ENCODE peak calls at places on chromosomes 2 and 18, in four cellular contexts. Z, U, W and X are unnamed samples.

GRCh38 chr2:46540496-46541342 is 61.4 kb downstream of the TMEM247 start:
- DNase-seq in W (no peak), Z (no peak), U (no peak), X (no peak)

GRCh38 chr2:231540017-231540416 is 9.8 kb upstream of the NMUR1 start:
- DNase-seq in Z (no peak), W (no peak), U (no peak), X (no peak)

GRCh38 chr2:196987654-196988364 is 61.3 kb upstream of the PGAP1 start:
- DNase-seq in W (peak; percentile 15), Z (no peak), U (peak; percentile 38), X (no peak)

GRCh38 chr2:910698-911097 is 40.0 kb upstream of the SNTG2 start:
- DNase-seq in Z (no peak), W (no peak), U (no peak), X (no peak)

GRCh38 chr18:13437034-13437433 is 218.5 kb downstream of the LDLRAD4 start:
- DNase-seq in U (no peak), Z (no peak), W (no peak), X (no peak)

GRCh38 chr2:10526281-10526680 is 78.2 kb upstream of the ODC1 start:
- DNase-seq in Z (no peak), W (no peak), U (no peak), X (no peak)

GRCh38 chr2:30957591-30957990 is 150.3 kb upstream of the CAPN13 start:
- DNase-seq in U (no peak), W (no peak), Z (no peak), X (no peak)

GRCh38 chr2:237156131-237156856 is 70.6 kb downstream of the COPS8 start:
- DNase-seq in W (no peak), U (peak; percentile 37), Z (no peak), X (no peak)

GRCh38 chr2:238247002-238247822 is 7.4 kb upstream of the HES6 start:
- DNase-seq in W (no peak), Z (no peak), U (no peak), X (no peak)

GRCh38 chr2:239763433-239764097 is 261.6 kb downstream of the NDUFA10 start:
- DNase-seq in U (no peak), W (no peak), Z (no peak), X (peak; percentile 33)

GRCh38 chr2:145906356-145906755 is 1386.4 kb upstream of the ZEB2 start:
- DNase-seq in W (no peak), U (no peak), Z (no peak), X (peak; percentile 16)

GRCh38 chr2:33059452-33060156 is 112.9 kb downstream of the LTBP1 start:
- DNase-seq in U (no peak), W (no peak), Z (no peak), X (no peak)

GRCh38 chr2:240519396-240520142 is 38.2 kb downstream of the ANKMY1 start:
- DNase-seq in W (no peak), U (no peak), Z (no peak), X (no peak)

GRCh38 chr2:32715391-32715841 is 87.6 kb downstream of the TTC27 start:
- DNase-seq in W (peak; percentile 60), Z (no peak), U (no peak), X (no peak)

GRCh38 chr18:23320709-23321236 is 132.3 kb upstream of the RIOK3 start:
- DNase-seq in W (no peak), Z (no peak), U (no peak), X (no peak)

GRCh38 chr18:50724631-50725235 is 95.1 kb downstream of the MRO start:
- DNase-seq in U (no peak), Z (no peak), W (no peak), X (no peak)

DNA sequence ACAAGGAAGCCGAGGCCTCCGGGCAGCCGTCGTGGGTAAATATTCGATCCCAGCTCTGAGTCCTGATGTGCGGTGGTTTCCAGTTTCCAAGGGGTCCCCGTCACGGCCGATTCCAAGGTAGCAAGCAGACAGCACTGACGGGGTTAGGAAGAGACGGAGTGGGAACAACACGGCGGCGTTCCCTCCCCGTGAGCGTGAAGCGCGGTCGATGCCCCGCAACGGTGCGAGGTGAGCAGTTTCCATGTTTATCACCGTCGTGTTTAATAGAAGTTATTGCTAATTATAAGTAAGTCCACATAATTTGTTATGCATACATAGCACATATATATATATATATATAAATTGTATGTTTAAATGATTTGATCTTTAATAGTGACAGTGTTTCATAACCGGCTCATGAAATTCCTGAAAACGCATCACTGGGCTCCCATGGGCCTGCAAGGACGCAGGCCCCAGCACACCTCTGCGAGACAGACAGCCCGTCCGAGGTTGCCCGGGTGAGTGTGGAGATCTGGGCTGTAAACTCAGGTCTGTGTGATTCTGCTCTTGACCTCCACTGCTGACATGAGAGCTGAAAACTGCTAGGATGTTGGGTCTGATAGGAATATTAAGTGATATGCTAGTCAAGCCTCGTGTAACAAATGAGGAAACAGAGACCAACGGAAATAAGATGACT is 243.5 kb upstream of the SALL3 start:
- DNase-seq in U (no peak), Z (no peak), W (no peak), X (no peak)
- TF ChIP-seq USF2 in U (no peak), Z (no peak), W (no peak), X (no peak)

GRCh38 chr2:101231937-101232336 is 20.7 kb upstream of the CNOT11 start:
- DNase-seq in W (no peak), Z (peak; percentile 29), U (no peak), X (no peak)

GRCh38 chr2:101234169-101234938 is 18.3 kb upstream of the CNOT11 start:
- DNase-seq in W (no peak), Z (no peak), U (no peak), X (no peak)

GRCh38 chr2:101232770-101233169 is 19.9 kb upstream of the CNOT11 start:
- DNase-seq in W (no peak), U (no peak), Z (no peak), X (no peak)

GRCh38 chr2:101231253-101231652 is 21.4 kb upstream of the CNOT11 start:
- DNase-seq in W (no peak), U (no peak), Z (no peak), X (no peak)

DNA sequence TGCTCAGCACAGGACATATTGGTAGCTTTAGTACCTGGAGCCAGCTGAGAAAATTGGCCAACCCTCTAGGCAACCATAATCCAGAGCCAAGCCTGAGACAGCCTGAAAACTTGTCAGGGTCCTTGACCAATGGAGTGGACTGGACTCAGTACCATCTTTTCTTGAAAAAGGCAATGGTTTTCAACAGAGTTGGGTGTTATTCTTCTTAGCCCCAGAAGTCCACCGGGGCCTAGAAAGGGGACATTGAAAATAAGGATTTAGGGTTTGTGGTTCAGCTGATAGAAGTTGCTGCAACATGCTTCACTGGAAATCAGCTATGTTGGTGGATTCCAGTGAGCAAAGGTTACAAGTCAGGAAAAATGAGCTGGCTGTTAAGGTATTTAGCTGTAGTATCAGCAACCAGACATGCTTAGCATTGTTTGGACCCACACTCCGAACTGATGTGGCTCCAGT is 22.1 kb upstream of the CNOT11 start:
- DNase-seq in W (no peak), U (no peak), Z (no peak), X (no peak)
- TF ChIP-seq USF1 in W (no peak), U (no peak), Z (no peak), X (no peak)

GRCh38 chr2:188102881-188103280 is 188.8 kb upstream of the GULP1 start:
- DNase-seq in U (no peak), Z (no peak), W (no peak), X (no peak)

GRCh38 chr2:188091235-188091634 is 200.4 kb upstream of the GULP1 start:
- DNase-seq in W (no peak), U (no peak), Z (no peak), X (no peak)

GRCh38 chr2:188096910-188097309 is 194.8 kb upstream of the GULP1 start:
- DNase-seq in W (no peak), Z (no peak), U (no peak), X (no peak)
- TF ChIP-seq USF2 in W (no peak), Z (no peak), U (no peak), X (no peak)

DNA sequence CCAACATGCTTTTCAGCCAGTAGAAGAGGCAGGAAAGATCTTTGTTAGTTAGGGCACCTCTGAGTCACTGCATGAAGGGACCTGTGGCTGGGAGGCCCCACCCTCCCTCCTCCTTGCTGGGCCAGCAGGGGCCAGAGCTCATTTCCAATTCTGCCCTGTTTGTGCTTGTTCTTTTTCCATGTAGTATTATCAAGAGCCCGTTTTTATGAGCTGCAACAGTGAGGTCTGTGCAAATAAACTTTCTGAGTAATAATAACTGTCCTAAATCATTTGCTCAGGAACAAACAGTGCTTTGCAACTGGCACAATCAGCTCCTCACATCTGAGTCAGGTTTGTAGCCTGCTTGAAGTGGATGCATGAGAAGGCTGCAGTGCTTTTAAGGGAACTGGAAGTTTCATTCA is 128.0 kb downstream of the ARL4C start:
- DNase-seq in W (no peak), Z (no peak), U (no peak), X (no peak)
- TF ChIP-seq USF1 in W (no peak), Z (no peak), U (no peak), X (no peak)

DNA sequence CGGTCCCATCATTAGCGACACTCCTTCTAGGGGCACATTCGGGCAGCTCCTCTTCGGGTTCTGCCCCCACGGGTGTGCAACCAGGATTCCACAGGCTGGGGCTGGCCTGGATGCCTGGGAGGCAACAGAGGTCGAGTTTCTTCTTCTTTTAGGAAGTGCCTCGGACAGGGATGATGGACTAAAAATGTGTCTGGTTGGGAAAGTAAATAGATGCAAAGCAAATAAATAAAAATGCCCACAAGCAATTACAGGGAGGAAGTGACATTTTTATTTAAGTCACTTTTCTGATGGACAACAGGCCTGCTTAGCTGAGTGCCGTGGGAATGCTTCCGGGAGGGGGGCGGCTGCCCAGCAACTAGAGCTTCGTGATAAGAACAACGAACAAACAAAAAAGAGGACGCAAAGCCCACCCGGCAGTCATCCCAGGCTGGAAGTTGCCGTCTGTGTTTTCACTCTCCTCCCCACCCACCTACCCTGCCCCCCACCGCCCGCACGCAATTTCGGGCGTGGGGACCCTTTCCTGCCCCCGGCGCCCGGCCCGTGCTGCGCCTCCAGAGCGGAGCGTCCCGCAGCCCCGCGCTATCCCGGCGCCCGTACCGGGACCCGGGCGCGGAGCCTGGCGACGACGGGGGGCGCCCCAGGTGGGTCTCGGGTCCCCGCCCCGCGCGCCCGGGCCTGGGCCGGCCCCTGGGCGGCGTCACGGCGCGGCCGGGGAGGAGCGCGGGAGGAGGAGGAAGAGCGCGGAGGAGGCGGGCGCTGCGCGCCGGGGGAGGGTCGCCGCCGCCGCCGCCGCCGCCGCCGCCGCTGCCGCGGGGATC is 412 bp upstream of the NCK2 start:
- DNase-seq in W (no peak), Z (peak; percentile 93), U (peak; percentile 96), X (peak; percentile 33)
- TF ChIP-seq USF2 in W (no peak), Z (no peak), U (no peak), X (no peak)

GRCh38 chr18:858016-858415 is 46.0 kb upstream of the YES1 start:
- DNase-seq in Z (no peak), U (no peak), W (no peak), X (no peak)
- TF ChIP-seq USF1 in Z (no peak), U (no peak), W (no peak), X (no peak)